ENCODE peak calls at places on chromosomes 5 and 9, in nine cellular contexts. K is sigmoid colon; E is PC-3; H is body of pancreas; V is H9; I is CD4-positive, alpha-beta T cell; G is mammary epithelial cell; X is IMR-90; U is CD8-positive, alpha-beta memory T cell. P is an unnamed sample.

GRCh38 chr5:38226091-38226490 is 32.3 kb upstream of the EGFLAM start:
- DNase-seq in K (no peak), E (no peak), H (no peak), V (no peak), I (no peak), G (no peak), X (no peak), U (no peak), P (no peak)

GRCh38 chr5:125175348-125176004 is 429.0 kb upstream of the ZNF608 start:
- DNase-seq in K (no peak), E (no peak), H (no peak), V (no peak), I (no peak), G (no peak), X (no peak), U (no peak), P (no peak)

GRCh38 chr5:159458217-159458711 is 128.0 kb upstream of the IL12B start:
- DNase-seq in K (no peak), E (no peak), H (no peak), V (no peak), I (no peak), G (no peak), X (no peak), U (no peak), P (no peak)

GRCh38 chr5:139640432-139641115 is 7.6 kb upstream of the CXXC5 start:
- DNase-seq in K (peak; percentile 56), E (no peak), H (peak; percentile 12), V (peak; percentile 45), I (peak; percentile 1), G (no peak), X (no peak), U (no peak), P (peak; percentile 21)

GRCh38 chr5:40383719-40384651 is 295.7 kb upstream of the PTGER4 start:
- DNase-seq in K (no peak), E (peak; percentile 92), H (no peak), V (no peak), I (no peak), G (peak; percentile 69), X (peak; percentile 87), U (no peak), P (no peak)

GRCh38 chr5:86376214-86376613 is 241.5 kb upstream of the COX7C start:
- DNase-seq in K (no peak), E (no peak), H (no peak), V (no peak), I (no peak), G (no peak), X (no peak), U (no peak), P (no peak)

GRCh38 chr5:41789434-41789833 is 80.8 kb downstream of the OXCT1 start:
- DNase-seq in K (no peak), E (no peak), H (no peak), V (no peak), I (no peak), G (no peak), X (no peak), U (no peak), P (no peak)

GRCh38 chr5:123845356-123846100 is 333.6 kb downstream of the CSNK1G3 start:
- DNase-seq in K (no peak), E (no peak), H (no peak), V (no peak), I (no peak), G (no peak), X (no peak), U (no peak), P (no peak)

GRCh38 chr9:95425910-95426551 is 90.7 kb downstream of the PTCH1 start:
- DNase-seq in K (no peak), E (peak; percentile 55), H (peak; percentile 31), V (no peak), I (no peak), G (peak; percentile 48), X (peak; percentile 74), U (no peak), P (no peak)

GRCh38 chr5:131608597-131608996 is 26.4 kb downstream of the RAPGEF6 start:
- DNase-seq in K (no peak), E (no peak), H (no peak), V (no peak), I (no peak), G (no peak), X (no peak), U (no peak), P (no peak)

GRCh38 chr5:113806250-113806649 is 292.8 kb downstream of the YTHDC2 start:
- DNase-seq in K (no peak), E (peak; percentile 15), H (no peak), V (no peak), I (no peak), G (peak; percentile 17), X (peak; percentile 34), U (no peak), P (no peak)

GRCh38 chr9:129774791-129775149 is 21.9 kb upstream of the PTGES start:
- DNase-seq in K (no peak), E (no peak), H (no peak), V (peak; percentile 48), I (no peak), G (no peak), X (no peak), U (no peak), P (no peak)

GRCh38 chr9:129136446-129137049 is 25.3 kb downstream of the PTPA start:
- DNase-seq in K (no peak), E (no peak), H (no peak), V (no peak), I (no peak), G (no peak), X (no peak), U (no peak), P (no peak)

GRCh38 chr5:137753227-137753985 is 757 bp downstream of the HNRNPA0 start:
- DNase-seq in K (peak; percentile 80), E (no peak), H (peak; percentile 51), V (no peak), I (peak; percentile 35), G (no peak), X (no peak), U (peak; percentile 44), P (peak; percentile 49)

GRCh38 chr9:70852711-70853240 is 268.6 kb downstream of the TRPM3 start:
- DNase-seq in K (no peak), E (no peak), H (no peak), V (no peak), I (no peak), G (no peak), X (no peak), U (no peak), P (no peak)

GRCh38 chr5:37370550-37370863 is 399 bp downstream of the NUP155 start:
- DNase-seq in K (no peak), E (no peak), H (no peak), V (no peak), I (no peak), G (no peak), X (no peak), U (no peak), P (no peak)

GRCh38 chr9:71921190-71921814 is 9.9 kb downstream of the C9orf85 start:
- DNase-seq in K (no peak), E (peak; percentile 46), H (no peak), V (peak; percentile 63), I (no peak), G (no peak), X (no peak), U (no peak), P (no peak)

GRCh38 chr9:111598730-111599091 is 736 bp downstream of the PTGR1 start:
- DNase-seq in K (peak; percentile 75), E (peak; percentile 31), H (peak; percentile 44), V (no peak), I (no peak), G (peak; percentile 54), X (peak; percentile 62), U (peak; percentile 3), P (peak; percentile 41)

GRCh38 chr5:127608077-127608660 is 40.7 kb upstream of the CTXN3 start:
- DNase-seq in K (no peak), E (no peak), H (no peak), V (no peak), I (no peak), G (peak; percentile 87), X (no peak), U (no peak), P (no peak)

GRCh38 chr5:56211298-56211865 is 21.7 kb downstream of the ANKRD55 start:
- DNase-seq in K (peak; percentile 63), E (peak; percentile 75), H (peak; percentile 18), V (no peak), I (no peak), G (peak; percentile 71), X (peak; percentile 84), U (no peak), P (no peak)

GRCh38 chr5:178931846-178932760 is 8.9 kb upstream of the ZNF454 start:
- DNase-seq in K (no peak), E (no peak), H (no peak), V (no peak), I (no peak), G (no peak), X (no peak), U (no peak), P (no peak)
- H3K9me3 ChIP-seq in K (peaks cover 91% of the 10 kb centered on the region), E (peaks cover 57% of the 10 kb centered on the region), H (no peaks in the 10 kb centered on the region), V (peaks cover 95% of the 10 kb centered on the region), I (peaks cover 98% of the 10 kb centered on the region), G (peaks cover 66% of the 10 kb centered on the region), X (peaks cover 64% of the 10 kb centered on the region), U (peaks cover 65% of the 10 kb centered on the region), P (peaks cover 100% of the 10 kb centered on the region)

DNA sequence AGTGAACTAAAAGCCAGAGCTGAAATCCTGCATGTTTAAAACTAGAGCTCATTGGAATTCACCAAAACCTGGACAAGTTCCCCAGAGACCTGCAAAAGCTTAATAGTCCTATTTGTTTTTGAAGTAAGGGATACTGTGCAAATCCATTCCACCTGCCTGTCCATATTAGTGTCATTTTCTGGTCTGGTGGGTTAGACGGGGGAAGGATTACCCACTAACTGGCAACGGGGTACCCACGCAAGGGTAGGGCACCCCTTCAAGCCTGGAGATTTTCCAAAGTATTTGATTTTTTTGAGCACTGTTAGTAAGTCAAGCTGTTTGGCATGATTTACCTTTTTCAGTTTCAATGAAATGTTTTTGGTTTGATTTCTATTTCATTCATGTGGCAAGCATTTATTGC is 179.2 kb downstream of the FSTL4 start:
- DNase-seq in K (no peak), E (no peak), H (no peak), V (no peak), I (no peak), G (no peak), X (no peak), U (no peak), P (no peak)
- H3K9me3 ChIP-seq in K (no peaks in the 10 kb centered on the region), E (no peaks in the 10 kb centered on the region), H (no peaks in the 10 kb centered on the region), V (no peaks in the 10 kb centered on the region), I (no peaks in the 10 kb centered on the region), G (no peaks in the 10 kb centered on the region), X (no peaks in the 10 kb centered on the region), U (no peaks in the 10 kb centered on the region), P (no peaks in the 10 kb centered on the region)

GRCh38 chr9:118444403-118444802 is 740.2 kb downstream of the TLR4 start:
- DNase-seq in K (no peak), E (no peak), H (no peak), V (no peak), I (no peak), G (no peak), X (no peak), U (no peak), P (no peak)

GRCh38 chr9:118449554-118449953 is 745.4 kb downstream of the TLR4 start:
- DNase-seq in K (no peak), E (no peak), H (no peak), V (no peak), I (no peak), G (no peak), X (no peak), U (no peak), P (no peak)

GRCh38 chr9:118446962-118447490 is 742.8 kb downstream of the TLR4 start:
- DNase-seq in K (no peak), E (no peak), H (no peak), V (no peak), I (no peak), G (no peak), X (no peak), U (no peak), P (no peak)
- H3K9me3 ChIP-seq in K (no peaks in the 10 kb centered on the region), E (no peaks in the 10 kb centered on the region), H (no peaks in the 10 kb centered on the region), V (no peaks in the 10 kb centered on the region), I (no peaks in the 10 kb centered on the region), G (no peaks in the 10 kb centered on the region), X (peaks cover 2% of the 10 kb centered on the region), U (no peaks in the 10 kb centered on the region), P (no peaks in the 10 kb centered on the region)

GRCh38 chr9:131545003-131545785 is at the start of gene PRRT1B:
- DNase-seq in K (no peak), E (peak; percentile 85), H (peak; percentile 94), V (no peak), I (no peak), G (no peak), X (no peak), U (no peak), P (peak; percentile 94)
- H3K9me3 ChIP-seq in K (peaks cover 11% of the 10 kb centered on the region), E (peaks cover 6% of the 10 kb centered on the region), H (no peaks in the 10 kb centered on the region), V (peaks cover 5% of the 10 kb centered on the region), I (peaks cover 25% of the 10 kb centered on the region), G (peaks cover 2% of the 10 kb centered on the region), X (peaks cover 32% of the 10 kb centered on the region), U (peaks cover 14% of the 10 kb centered on the region), P (peaks cover 14% of the 10 kb centered on the region)

P was measured in stomach.